ENCODE peak calls at places on chromosomes 7 and 10, in ten cellular contexts. G, U, K, Z, D, Y, C, E, Q and M are unnamed samples.
A peak's percentile ranks its signal among the peaks of the same experiment; 100 is the strongest.

GRCh38 chr10:52212802-52213510 is 101.1 kb upstream of the DKK1 start:
- DNase-seq in G (no peak), U (no peak), K (peak; percentile 12), Z (no peak), D (no peak), Y (no peak), C (no peak), E (no peak), Q (no peak), M (no peak)

GRCh38 chr10:69939481-69939880 is 113.2 kb upstream of the MACROH2A2 start:
- DNase-seq in G (no peak), U (no peak), K (no peak), Z (no peak), D (no peak), Y (no peak), C (no peak), E (no peak), Q (no peak), M (no peak)

GRCh38 chr10:71282323-71282680 is 36.8 kb upstream of the SLC29A3 start:
- DNase-seq in G (no peak), U (no peak), K (no peak), Z (no peak), D (no peak), Y (no peak), C (no peak), E (no peak), Q (no peak), M (no peak)

GRCh38 chr10:113680172-113681111 is 730 bp downstream of the CASP7 start:
- DNase-seq in G (peak; percentile 51), U (peak; percentile 73), K (peak; percentile 45), Z (peak; percentile 10), D (peak; percentile 35), Y (peak; percentile 57), C (peak; percentile 73), E (peak; percentile 64), Q (peak; percentile 30), M (peak; percentile 80)

GRCh38 chr10:93820434-93820833 is 62.7 kb downstream of the LGI1 start:
- DNase-seq in G (no peak), U (no peak), K (no peak), Z (no peak), D (no peak), Y (no peak), C (no peak), E (peak; percentile 12), Q (no peak), M (no peak)

GRCh38 chr7:148291799-148292198 is 298.8 kb upstream of the C7orf33 start:
- DNase-seq in G (no peak), U (no peak), K (no peak), Z (no peak), D (no peak), Y (no peak), C (no peak), E (no peak), Q (no peak), M (no peak)

GRCh38 chr10:50594012-50594411 is 29.7 kb downstream of the SGMS1 start:
- DNase-seq in G (no peak), U (peak; percentile 86), K (peak; percentile 90), Z (no peak), D (peak; percentile 73), Y (no peak), C (no peak), E (peak; percentile 32), Q (no peak), M (peak; percentile 58)

GRCh38 chr7:44639701-44640321 is 33.4 kb downstream of the OGDH start:
- DNase-seq in G (no peak), U (peak; percentile 91), K (peak; percentile 93), Z (no peak), D (peak; percentile 85), Y (no peak), C (peak; percentile 47), E (peak; percentile 91), Q (peak; percentile 36), M (peak; percentile 94)

GRCh38 chr7:156496491-156497264 is 143.9 kb upstream of the RNF32 start:
- DNase-seq in G (no peak), U (no peak), K (no peak), Z (no peak), D (no peak), Y (no peak), C (no peak), E (no peak), Q (no peak), M (no peak)

GRCh38 chr7:129578829-129579228 is 32.7 kb upstream of the NRF1 start:
- DNase-seq in G (no peak), U (no peak), K (no peak), Z (no peak), D (no peak), Y (no peak), C (no peak), E (no peak), Q (no peak), M (no peak)

GRCh38 chr10:79316671-79317431 is 30.4 kb upstream of the PPIF start:
- DNase-seq in G (peak; percentile 57), U (peak; percentile 29), K (peak; percentile 31), Z (no peak), D (no peak), Y (no peak), C (peak; percentile 34), E (no peak), Q (no peak), M (no peak)

GRCh38 chr10:133129151-133129853 is 30.7 kb upstream of the KNDC1 start:
- DNase-seq in G (no peak), U (no peak), K (no peak), Z (no peak), D (no peak), Y (no peak), C (no peak), E (no peak), Q (peak; percentile 10), M (no peak)

GRCh38 chr10:78805176-78805575 is 263.6 kb upstream of the ZMIZ1 start:
- DNase-seq in G (no peak), U (peak; percentile 99), K (peak; percentile 97), Z (peak; percentile 36), D (peak; percentile 95), Y (peak; percentile 40), C (peak; percentile 63), E (peak; percentile 65), Q (peak; percentile 74), M (peak; percentile 7)

GRCh38 chr7:34751725-34752643 is 94.0 kb downstream of the NPSR1 start:
- DNase-seq in G (no peak), U (no peak), K (no peak), Z (no peak), D (no peak), Y (no peak), C (no peak), E (no peak), Q (no peak), M (no peak)

GRCh38 chr10:103497161-103497915 is 3.8 kb downstream of the NEURL1 start:
- DNase-seq in G (no peak), U (no peak), K (no peak), Z (no peak), D (no peak), Y (no peak), C (no peak), E (no peak), Q (no peak), M (no peak)

GRCh38 chr7:41125343-41125742 is 577.5 kb downstream of the INHBA start:
- DNase-seq in G (no peak), U (no peak), K (no peak), Z (no peak), D (no peak), Y (no peak), C (no peak), E (no peak), Q (no peak), M (peak; percentile 74)

GRCh38 chr10:18659784-18660561 is 742 bp downstream of the ARL5B start:
- DNase-seq in G (no peak), U (peak; percentile 31), K (peak; percentile 51), Z (no peak), D (no peak), Y (peak; percentile 53), C (peak; percentile 44), E (peak; percentile 81), Q (no peak), M (peak; percentile 93)

GRCh38 chr10:127920319-127921074 is 13.6 kb downstream of the PTPRE start:
- DNase-seq in G (no peak), U (no peak), K (no peak), Z (no peak), D (no peak), Y (no peak), C (no peak), E (no peak), Q (no peak), M (no peak)

GRCh38 chr7:150947761-150948680 is 30.1 kb downstream of the KCNH2 start:
- DNase-seq in G (no peak), U (no peak), K (no peak), Z (no peak), D (no peak), Y (no peak), C (peak; percentile 16), E (no peak), Q (peak; percentile 7), M (no peak)
- H3K4me3 ChIP-seq in G (no peak overlapping the region), U (no peak overlapping the region), K (no peak overlapping the region), Z (no peak overlapping the region), D (no peak overlapping the region), Y (no peak overlapping the region), C (no peak overlapping the region), E (no peak overlapping the region), Q (no peak overlapping the region), M (no peak overlapping the region)

GRCh38 chr10:95201736-95202135 is 7.7 kb downstream of the ACSM6 start:
- DNase-seq in G (no peak), U (peak; percentile 59), K (peak; percentile 53), Z (no peak), D (peak; percentile 21), Y (no peak), C (no peak), E (peak; percentile 89), Q (no peak), M (peak; percentile 73)
- TF ChIP-seq CTCF in G (no peak), U (peak; percentile 70), K (peak; percentile 63), Z (no peak), D (peak; percentile 74), Y (no peak), C (no peak), E (peak; percentile 78), Q (peak; percentile 16), M (peak; percentile 46)

GRCh38 chr7:901388-902154 is 25.2 kb downstream of the GET4 start:
- DNase-seq in G (peak; percentile 63), U (peak; percentile 82), K (peak; percentile 95), Z (no peak), D (peak; percentile 89), Y (peak; percentile 90), C (peak; percentile 96), E (peak; percentile 57), Q (peak; percentile 73), M (peak; percentile 81)
- H3K4me3 ChIP-seq in G (no peak overlapping the region), U (no peak overlapping the region), K (peak overlapping the region; percentile 36), Z (no peak overlapping the region), D (peak overlapping the region; percentile 17), Y (no peak overlapping the region), C (no peak overlapping the region), E (no peak overlapping the region), Q (no peak overlapping the region), M (no peak overlapping the region)

GRCh38 chr10:96022739-96023138 is 20.6 kb upstream of the CCNJ start:
- DNase-seq in G (no peak), U (no peak), K (no peak), Z (no peak), D (no peak), Y (no peak), C (no peak), E (no peak), Q (no peak), M (no peak)

GRCh38 chr10:96023168-96023567 is 20.2 kb upstream of the CCNJ start:
- DNase-seq in G (no peak), U (no peak), K (no peak), Z (no peak), D (no peak), Y (no peak), C (no peak), E (no peak), Q (no peak), M (no peak)

GRCh38 chr10:96021332-96021731 is 22.1 kb upstream of the CCNJ start:
- DNase-seq in G (no peak), U (no peak), K (no peak), Z (no peak), D (no peak), Y (no peak), C (no peak), E (no peak), Q (no peak), M (no peak)

GRCh38 chr10:96025566-96025965 is 17.8 kb upstream of the CCNJ start:
- DNase-seq in G (peak; percentile 13), U (peak; percentile 6), K (peak; percentile 35), Z (no peak), D (peak; percentile 28), Y (no peak), C (no peak), E (peak; percentile 6), Q (no peak), M (peak; percentile 47)
- TF ChIP-seq CTCF in G (peak; percentile 40), U (no peak), K (peak; percentile 39), Z (no peak), D (peak; percentile 48), Y (no peak), C (no peak), E (peak; percentile 37), Q (no peak), M (peak; percentile 47)